ENCODE peak calls at places on chromosomes 6 and 20, in eight cellular contexts. One of them, this sample, is unnamed.
A peak's percentile ranks its signal among the peaks of the same experiment; 100 is the strongest.

GRCh38 chr6:5659467-5659866 is 347.3 kb downstream of the NRN1 start:
- DNase-seq in occipital lobe: no peak
- DNase-seq in CD8-positive, alpha-beta memory T cell: no peak
- DNase-seq in activated T-cell treated with anti-CD3 and anti-CD28 coated beads for 4 hours: no peak
- DNase-seq in stimulated activated CD4-positive, alpha-beta T cell treated with anti-CD3 and anti-CD28 coated beads, Interleukin-12 subunit alpha, Interleukin-12 subunit beta, amount 100 ng/mL, for 24 hours: no peak
- DNase-seq in skeletal muscle cell: no peak
- DNase-seq in left cardiac atrium: no peak
- DNase-seq in RWPE1: no peak
- DNase-seq in this sample: no peak

GRCh38 chr6:135995160-135995898 is 143.8 kb downstream of the PDE7B start:
- DNase-seq in skeletal muscle cell: peak; percentile 76
- DNase-seq in occipital lobe: no peak
- DNase-seq in left cardiac atrium: no peak
- DNase-seq in CD8-positive, alpha-beta memory T cell: no peak
- DNase-seq in stimulated activated CD4-positive, alpha-beta T cell treated with anti-CD3 and anti-CD28 coated beads, Interleukin-12 subunit alpha, Interleukin-12 subunit beta, amount 100 ng/mL, for 24 hours: no peak
- DNase-seq in RWPE1: peak; percentile 56
- DNase-seq in activated T-cell treated with anti-CD3 and anti-CD28 coated beads for 4 hours: no peak
- DNase-seq in this sample: no peak

GRCh38 chr6:108002365-108003221 is 44.6 kb upstream of the SEC63 start:
- DNase-seq in RWPE1: peak; percentile 22
- DNase-seq in skeletal muscle cell: no peak
- DNase-seq in left cardiac atrium: no peak
- DNase-seq in occipital lobe: peak; percentile 56
- DNase-seq in CD8-positive, alpha-beta memory T cell: no peak
- DNase-seq in stimulated activated CD4-positive, alpha-beta T cell treated with anti-CD3 and anti-CD28 coated beads, Interleukin-12 subunit alpha, Interleukin-12 subunit beta, amount 100 ng/mL, for 24 hours: no peak
- DNase-seq in activated T-cell treated with anti-CD3 and anti-CD28 coated beads for 4 hours: no peak
- DNase-seq in this sample: no peak

GRCh38 chr6:159047896-159048685 is 3.3 kb upstream of the TAGAP start:
- DNase-seq in activated T-cell treated with anti-CD3 and anti-CD28 coated beads for 4 hours: no peak
- DNase-seq in CD8-positive, alpha-beta memory T cell: no peak
- DNase-seq in stimulated activated CD4-positive, alpha-beta T cell treated with anti-CD3 and anti-CD28 coated beads, Interleukin-12 subunit alpha, Interleukin-12 subunit beta, amount 100 ng/mL, for 24 hours: no peak
- DNase-seq in skeletal muscle cell: no peak
- DNase-seq in occipital lobe: no peak
- DNase-seq in left cardiac atrium: no peak
- DNase-seq in RWPE1: no peak
- DNase-seq in this sample: no peak

GRCh38 chr20:53070714-53071392 is 98.7 kb downstream of the TSHZ2 start:
- DNase-seq in occipital lobe: no peak
- DNase-seq in activated T-cell treated with anti-CD3 and anti-CD28 coated beads for 4 hours: peak; percentile 12
- DNase-seq in stimulated activated CD4-positive, alpha-beta T cell treated with anti-CD3 and anti-CD28 coated beads, Interleukin-12 subunit alpha, Interleukin-12 subunit beta, amount 100 ng/mL, for 24 hours: no peak
- DNase-seq in RWPE1: no peak
- DNase-seq in CD8-positive, alpha-beta memory T cell: no peak
- DNase-seq in skeletal muscle cell: no peak
- DNase-seq in left cardiac atrium: no peak
- DNase-seq in this sample: peak; percentile 19

GRCh38 chr6:168272379-168273011 is 47.1 kb downstream of the DACT2 start:
- DNase-seq in RWPE1: no peak
- DNase-seq in occipital lobe: no peak
- DNase-seq in CD8-positive, alpha-beta memory T cell: no peak
- DNase-seq in left cardiac atrium: no peak
- DNase-seq in stimulated activated CD4-positive, alpha-beta T cell treated with anti-CD3 and anti-CD28 coated beads, Interleukin-12 subunit alpha, Interleukin-12 subunit beta, amount 100 ng/mL, for 24 hours: no peak
- DNase-seq in activated T-cell treated with anti-CD3 and anti-CD28 coated beads for 4 hours: no peak
- DNase-seq in skeletal muscle cell: no peak
- DNase-seq in this sample: no peak

GRCh38 chr20:9068896-9069663 is at the start of gene PLCB4:
- DNase-seq in skeletal muscle cell: no peak
- DNase-seq in stimulated activated CD4-positive, alpha-beta T cell treated with anti-CD3 and anti-CD28 coated beads, Interleukin-12 subunit alpha, Interleukin-12 subunit beta, amount 100 ng/mL, for 24 hours: no peak
- DNase-seq in activated T-cell treated with anti-CD3 and anti-CD28 coated beads for 4 hours: no peak
- DNase-seq in RWPE1: peak; percentile 65
- DNase-seq in occipital lobe: peak; percentile 20
- DNase-seq in CD8-positive, alpha-beta memory T cell: no peak
- DNase-seq in left cardiac atrium: peak; percentile 57
- DNase-seq in this sample: no peak

GRCh38 chr6:37940074-37940847 is 120.7 kb downstream of the ZFAND3 start:
- DNase-seq in skeletal muscle cell: peak; percentile 55
- DNase-seq in left cardiac atrium: peak; percentile 53
- DNase-seq in CD8-positive, alpha-beta memory T cell: no peak
- DNase-seq in RWPE1: no peak
- DNase-seq in stimulated activated CD4-positive, alpha-beta T cell treated with anti-CD3 and anti-CD28 coated beads, Interleukin-12 subunit alpha, Interleukin-12 subunit beta, amount 100 ng/mL, for 24 hours: no peak
- DNase-seq in activated T-cell treated with anti-CD3 and anti-CD28 coated beads for 4 hours: no peak
- DNase-seq in occipital lobe: no peak
- DNase-seq in this sample: no peak

GRCh38 chr20:45337367-45338120 is 10.7 kb downstream of the SDC4 start:
- DNase-seq in RWPE1: peak; percentile 89
- DNase-seq in CD8-positive, alpha-beta memory T cell: no peak
- DNase-seq in left cardiac atrium: peak; percentile 68
- DNase-seq in stimulated activated CD4-positive, alpha-beta T cell treated with anti-CD3 and anti-CD28 coated beads, Interleukin-12 subunit alpha, Interleukin-12 subunit beta, amount 100 ng/mL, for 24 hours: no peak
- DNase-seq in skeletal muscle cell: peak; percentile 71
- DNase-seq in activated T-cell treated with anti-CD3 and anti-CD28 coated beads for 4 hours: no peak
- DNase-seq in occipital lobe: no peak
- DNase-seq in this sample: no peak

GRCh38 chr20:54433653-54434052 is 41.7 kb upstream of the DOK5 start:
- DNase-seq in occipital lobe: peak; percentile 3
- DNase-seq in skeletal muscle cell: no peak
- DNase-seq in stimulated activated CD4-positive, alpha-beta T cell treated with anti-CD3 and anti-CD28 coated beads, Interleukin-12 subunit alpha, Interleukin-12 subunit beta, amount 100 ng/mL, for 24 hours: no peak
- DNase-seq in CD8-positive, alpha-beta memory T cell: no peak
- DNase-seq in RWPE1: no peak
- DNase-seq in activated T-cell treated with anti-CD3 and anti-CD28 coated beads for 4 hours: no peak
- DNase-seq in left cardiac atrium: no peak
- DNase-seq in this sample: no peak

GRCh38 chr6:82413868-82414267 is 50.3 kb downstream of the TPBG start:
- DNase-seq in occipital lobe: no peak
- DNase-seq in left cardiac atrium: no peak
- DNase-seq in activated T-cell treated with anti-CD3 and anti-CD28 coated beads for 4 hours: no peak
- DNase-seq in CD8-positive, alpha-beta memory T cell: no peak
- DNase-seq in stimulated activated CD4-positive, alpha-beta T cell treated with anti-CD3 and anti-CD28 coated beads, Interleukin-12 subunit alpha, Interleukin-12 subunit beta, amount 100 ng/mL, for 24 hours: no peak
- DNase-seq in skeletal muscle cell: no peak
- DNase-seq in RWPE1: no peak
- DNase-seq in this sample: no peak

GRCh38 chr6:5125152-5126006 is 40.2 kb downstream of the PPP1R3G start:
- DNase-seq in RWPE1: peak; percentile 84
- DNase-seq in CD8-positive, alpha-beta memory T cell: no peak
- DNase-seq in occipital lobe: no peak
- DNase-seq in left cardiac atrium: no peak
- DNase-seq in skeletal muscle cell: peak; percentile 43
- DNase-seq in activated T-cell treated with anti-CD3 and anti-CD28 coated beads for 4 hours: no peak
- DNase-seq in stimulated activated CD4-positive, alpha-beta T cell treated with anti-CD3 and anti-CD28 coated beads, Interleukin-12 subunit alpha, Interleukin-12 subunit beta, amount 100 ng/mL, for 24 hours: no peak
- DNase-seq in this sample: no peak

GRCh38 chr6:136230219-136230980 is 19.7 kb downstream of the MTFR2 start:
- DNase-seq in CD8-positive, alpha-beta memory T cell: no peak
- DNase-seq in RWPE1: no peak
- DNase-seq in skeletal muscle cell: no peak
- DNase-seq in activated T-cell treated with anti-CD3 and anti-CD28 coated beads for 4 hours: no peak
- DNase-seq in stimulated activated CD4-positive, alpha-beta T cell treated with anti-CD3 and anti-CD28 coated beads, Interleukin-12 subunit alpha, Interleukin-12 subunit beta, amount 100 ng/mL, for 24 hours: no peak
- DNase-seq in left cardiac atrium: no peak
- DNase-seq in occipital lobe: no peak
- DNase-seq in this sample: no peak

GRCh38 chr6:64803470-64804166 is 903.4 kb downstream of the EYS start:
- DNase-seq in left cardiac atrium: no peak
- DNase-seq in CD8-positive, alpha-beta memory T cell: no peak
- DNase-seq in stimulated activated CD4-positive, alpha-beta T cell treated with anti-CD3 and anti-CD28 coated beads, Interleukin-12 subunit alpha, Interleukin-12 subunit beta, amount 100 ng/mL, for 24 hours: no peak
- DNase-seq in occipital lobe: no peak
- DNase-seq in skeletal muscle cell: no peak
- DNase-seq in RWPE1: no peak
- DNase-seq in activated T-cell treated with anti-CD3 and anti-CD28 coated beads for 4 hours: no peak
- DNase-seq in this sample: no peak

GRCh38 chr6:3321042-3321441 is 62.3 kb downstream of the PSMG4 start:
- DNase-seq in occipital lobe: no peak
- DNase-seq in RWPE1: no peak
- DNase-seq in activated T-cell treated with anti-CD3 and anti-CD28 coated beads for 4 hours: no peak
- DNase-seq in skeletal muscle cell: no peak
- DNase-seq in stimulated activated CD4-positive, alpha-beta T cell treated with anti-CD3 and anti-CD28 coated beads, Interleukin-12 subunit alpha, Interleukin-12 subunit beta, amount 100 ng/mL, for 24 hours: no peak
- DNase-seq in CD8-positive, alpha-beta memory T cell: no peak
- DNase-seq in left cardiac atrium: no peak
- DNase-seq in this sample: no peak

GRCh38 chr6:136608991-136609390 is 58.8 kb upstream of the MAP7 start:
- DNase-seq in CD8-positive, alpha-beta memory T cell: no peak
- DNase-seq in occipital lobe: no peak
- DNase-seq in stimulated activated CD4-positive, alpha-beta T cell treated with anti-CD3 and anti-CD28 coated beads, Interleukin-12 subunit alpha, Interleukin-12 subunit beta, amount 100 ng/mL, for 24 hours: no peak
- DNase-seq in left cardiac atrium: no peak
- DNase-seq in skeletal muscle cell: peak; percentile 65
- DNase-seq in activated T-cell treated with anti-CD3 and anti-CD28 coated beads for 4 hours: no peak
- DNase-seq in RWPE1: no peak
- DNase-seq in this sample: no peak

GRCh38 chr6:137518584-137518983 is 24.4 kb upstream of the OLIG3 start:
- DNase-seq in stimulated activated CD4-positive, alpha-beta T cell treated with anti-CD3 and anti-CD28 coated beads, Interleukin-12 subunit alpha, Interleukin-12 subunit beta, amount 100 ng/mL, for 24 hours: no peak
- DNase-seq in activated T-cell treated with anti-CD3 and anti-CD28 coated beads for 4 hours: no peak
- DNase-seq in skeletal muscle cell: no peak
- DNase-seq in left cardiac atrium: no peak
- DNase-seq in CD8-positive, alpha-beta memory T cell: no peak
- DNase-seq in RWPE1: no peak
- DNase-seq in occipital lobe: no peak
- DNase-seq in this sample: no peak

GRCh38 chr20:61805365-61805764 is 260.3 kb downstream of the TAF4 start:
- DNase-seq in skeletal muscle cell: no peak
- DNase-seq in RWPE1: no peak
- DNase-seq in CD8-positive, alpha-beta memory T cell: peak; percentile 30
- DNase-seq in left cardiac atrium: no peak
- DNase-seq in activated T-cell treated with anti-CD3 and anti-CD28 coated beads for 4 hours: no peak
- DNase-seq in occipital lobe: no peak
- DNase-seq in stimulated activated CD4-positive, alpha-beta T cell treated with anti-CD3 and anti-CD28 coated beads, Interleukin-12 subunit alpha, Interleukin-12 subunit beta, amount 100 ng/mL, for 24 hours: no peak
- DNase-seq in this sample: no peak

GRCh38 chr20:9236408-9236912 is 167.6 kb downstream of the PLCB4 start:
- DNase-seq in CD8-positive, alpha-beta memory T cell: no peak
- DNase-seq in skeletal muscle cell: no peak
- DNase-seq in activated T-cell treated with anti-CD3 and anti-CD28 coated beads for 4 hours: no peak
- DNase-seq in occipital lobe: no peak
- DNase-seq in RWPE1: no peak
- DNase-seq in stimulated activated CD4-positive, alpha-beta T cell treated with anti-CD3 and anti-CD28 coated beads, Interleukin-12 subunit alpha, Interleukin-12 subunit beta, amount 100 ng/mL, for 24 hours: no peak
- DNase-seq in left cardiac atrium: no peak
- DNase-seq in this sample: no peak

GRCh38 chr20:2610326-2610725 is 42.1 kb upstream of the NOP56 start:
- DNase-seq in RWPE1: no peak
- DNase-seq in activated T-cell treated with anti-CD3 and anti-CD28 coated beads for 4 hours: no peak
- DNase-seq in occipital lobe: no peak
- DNase-seq in CD8-positive, alpha-beta memory T cell: no peak
- DNase-seq in left cardiac atrium: no peak
- DNase-seq in skeletal muscle cell: no peak
- DNase-seq in stimulated activated CD4-positive, alpha-beta T cell treated with anti-CD3 and anti-CD28 coated beads, Interleukin-12 subunit alpha, Interleukin-12 subunit beta, amount 100 ng/mL, for 24 hours: no peak
- DNase-seq in this sample: no peak

GRCh38 chr20:60062431-60063336 is 104.5 kb downstream of the CDH26 start:
- DNase-seq in stimulated activated CD4-positive, alpha-beta T cell treated with anti-CD3 and anti-CD28 coated beads, Interleukin-12 subunit alpha, Interleukin-12 subunit beta, amount 100 ng/mL, for 24 hours: no peak
- DNase-seq in skeletal muscle cell: peak; percentile 45
- DNase-seq in occipital lobe: peak; percentile 33
- DNase-seq in RWPE1: no peak
- DNase-seq in left cardiac atrium: no peak
- DNase-seq in activated T-cell treated with anti-CD3 and anti-CD28 coated beads for 4 hours: no peak
- DNase-seq in CD8-positive, alpha-beta memory T cell: no peak
- DNase-seq in this sample: no peak

GRCh38 chr6:107563694-107564093 is 73.8 kb downstream of the SOBP start:
- DNase-seq in stimulated activated CD4-positive, alpha-beta T cell treated with anti-CD3 and anti-CD28 coated beads, Interleukin-12 subunit alpha, Interleukin-12 subunit beta, amount 100 ng/mL, for 24 hours: no peak
- DNase-seq in CD8-positive, alpha-beta memory T cell: no peak
- DNase-seq in left cardiac atrium: peak; percentile 24
- DNase-seq in occipital lobe: no peak
- DNase-seq in activated T-cell treated with anti-CD3 and anti-CD28 coated beads for 4 hours: no peak
- DNase-seq in RWPE1: no peak
- DNase-seq in skeletal muscle cell: no peak
- DNase-seq in this sample: no peak

GRCh38 chr20:63854069-63854765 is 7.1 kb upstream of the ABHD16B start:
- DNase-seq in left cardiac atrium: no peak
- DNase-seq in occipital lobe: no peak
- DNase-seq in activated T-cell treated with anti-CD3 and anti-CD28 coated beads for 4 hours: no peak
- DNase-seq in skeletal muscle cell: no peak
- DNase-seq in stimulated activated CD4-positive, alpha-beta T cell treated with anti-CD3 and anti-CD28 coated beads, Interleukin-12 subunit alpha, Interleukin-12 subunit beta, amount 100 ng/mL, for 24 hours: no peak
- DNase-seq in RWPE1: no peak
- DNase-seq in CD8-positive, alpha-beta memory T cell: no peak
- DNase-seq in this sample: no peak

GRCh38 chr6:107414246-107414645 is 45.1 kb downstream of the PDSS2 start:
- DNase-seq in activated T-cell treated with anti-CD3 and anti-CD28 coated beads for 4 hours: no peak
- DNase-seq in skeletal muscle cell: no peak
- DNase-seq in occipital lobe: no peak
- DNase-seq in RWPE1: no peak
- DNase-seq in left cardiac atrium: no peak
- DNase-seq in CD8-positive, alpha-beta memory T cell: no peak
- DNase-seq in stimulated activated CD4-positive, alpha-beta T cell treated with anti-CD3 and anti-CD28 coated beads, Interleukin-12 subunit alpha, Interleukin-12 subunit beta, amount 100 ng/mL, for 24 hours: no peak
- DNase-seq in this sample: no peak

GRCh38 chr6:151998784-151999183 is 191.3 kb downstream of the ESR1 start:
- DNase-seq in occipital lobe: no peak
- DNase-seq in skeletal muscle cell: no peak
- DNase-seq in left cardiac atrium: no peak
- DNase-seq in activated T-cell treated with anti-CD3 and anti-CD28 coated beads for 4 hours: no peak
- DNase-seq in stimulated activated CD4-positive, alpha-beta T cell treated with anti-CD3 and anti-CD28 coated beads, Interleukin-12 subunit alpha, Interleukin-12 subunit beta, amount 100 ng/mL, for 24 hours: no peak
- DNase-seq in CD8-positive, alpha-beta memory T cell: no peak
- DNase-seq in RWPE1: no peak
- DNase-seq in this sample: no peak

GRCh38 chr6:30322527-30323501 is 3.9 kb upstream of the TRIM39 start:
- DNase-seq in activated T-cell treated with anti-CD3 and anti-CD28 coated beads for 4 hours: peak; percentile 24
- DNase-seq in stimulated activated CD4-positive, alpha-beta T cell treated with anti-CD3 and anti-CD28 coated beads, Interleukin-12 subunit alpha, Interleukin-12 subunit beta, amount 100 ng/mL, for 24 hours: peak; percentile 4
- DNase-seq in CD8-positive, alpha-beta memory T cell: no peak
- DNase-seq in skeletal muscle cell: no peak
- DNase-seq in occipital lobe: no peak
- DNase-seq in left cardiac atrium: no peak
- DNase-seq in RWPE1: no peak
- DNase-seq in this sample: no peak

GRCh38 chr6:136191606-136192005 is 58.5 kb downstream of the MTFR2 start:
- DNase-seq in activated T-cell treated with anti-CD3 and anti-CD28 coated beads for 4 hours: no peak
- DNase-seq in CD8-positive, alpha-beta memory T cell: no peak
- DNase-seq in skeletal muscle cell: no peak
- DNase-seq in RWPE1: no peak
- DNase-seq in left cardiac atrium: no peak
- DNase-seq in occipital lobe: no peak
- DNase-seq in stimulated activated CD4-positive, alpha-beta T cell treated with anti-CD3 and anti-CD28 coated beads, Interleukin-12 subunit alpha, Interleukin-12 subunit beta, amount 100 ng/mL, for 24 hours: no peak
- DNase-seq in this sample: no peak

GRCh38 chr20:2873747-2874041 is 413 bp downstream of the PTPRA start:
- DNase-seq in CD8-positive, alpha-beta memory T cell: peak; percentile 79
- DNase-seq in left cardiac atrium: peak; percentile 72
- DNase-seq in stimulated activated CD4-positive, alpha-beta T cell treated with anti-CD3 and anti-CD28 coated beads, Interleukin-12 subunit alpha, Interleukin-12 subunit beta, amount 100 ng/mL, for 24 hours: no peak
- DNase-seq in activated T-cell treated with anti-CD3 and anti-CD28 coated beads for 4 hours: peak; percentile 42
- DNase-seq in occipital lobe: no peak
- DNase-seq in RWPE1: no peak
- DNase-seq in skeletal muscle cell: no peak
- DNase-seq in this sample: peak; percentile 57

GRCh38 chr6:170089937-170090335 is 200.9 kb downstream of the DLL1 start:
- DNase-seq in left cardiac atrium: peak; percentile 24
- DNase-seq in skeletal muscle cell: no peak
- DNase-seq in CD8-positive, alpha-beta memory T cell: peak; percentile 47
- DNase-seq in activated T-cell treated with anti-CD3 and anti-CD28 coated beads for 4 hours: no peak
- DNase-seq in occipital lobe: no peak
- DNase-seq in stimulated activated CD4-positive, alpha-beta T cell treated with anti-CD3 and anti-CD28 coated beads, Interleukin-12 subunit alpha, Interleukin-12 subunit beta, amount 100 ng/mL, for 24 hours: no peak
- DNase-seq in RWPE1: no peak
- DNase-seq in this sample: no peak

GRCh38 chr6:3835055-3835731 is 14.0 kb upstream of the FAM50B start:
- DNase-seq in activated T-cell treated with anti-CD3 and anti-CD28 coated beads for 4 hours: no peak
- DNase-seq in CD8-positive, alpha-beta memory T cell: no peak
- DNase-seq in RWPE1: no peak
- DNase-seq in stimulated activated CD4-positive, alpha-beta T cell treated with anti-CD3 and anti-CD28 coated beads, Interleukin-12 subunit alpha, Interleukin-12 subunit beta, amount 100 ng/mL, for 24 hours: no peak
- DNase-seq in left cardiac atrium: peak; percentile 64
- DNase-seq in occipital lobe: no peak
- DNase-seq in skeletal muscle cell: no peak
- DNase-seq in this sample: no peak

GRCh38 chr20:7723284-7723683 is 217.0 kb downstream of the HAO1 start:
- DNase-seq in left cardiac atrium: peak; percentile 24
- DNase-seq in activated T-cell treated with anti-CD3 and anti-CD28 coated beads for 4 hours: no peak
- DNase-seq in stimulated activated CD4-positive, alpha-beta T cell treated with anti-CD3 and anti-CD28 coated beads, Interleukin-12 subunit alpha, Interleukin-12 subunit beta, amount 100 ng/mL, for 24 hours: no peak
- DNase-seq in occipital lobe: no peak
- DNase-seq in RWPE1: peak; percentile 61
- DNase-seq in CD8-positive, alpha-beta memory T cell: no peak
- DNase-seq in skeletal muscle cell: peak; percentile 48
- DNase-seq in this sample: no peak

GRCh38 chr20:12914804-12915203 is 94.0 kb upstream of the SPTLC3 start:
- DNase-seq in stimulated activated CD4-positive, alpha-beta T cell treated with anti-CD3 and anti-CD28 coated beads, Interleukin-12 subunit alpha, Interleukin-12 subunit beta, amount 100 ng/mL, for 24 hours: no peak
- DNase-seq in left cardiac atrium: no peak
- DNase-seq in CD8-positive, alpha-beta memory T cell: no peak
- DNase-seq in skeletal muscle cell: no peak
- DNase-seq in activated T-cell treated with anti-CD3 and anti-CD28 coated beads for 4 hours: no peak
- DNase-seq in RWPE1: no peak
- DNase-seq in occipital lobe: no peak
- DNase-seq in this sample: no peak